ENCODE peak calls at places on chromosomes 13 and 19, in five cellular contexts. One of them, this sample, is unnamed.

GRCh38 chr13:67235265-67235664 is 5.1 kb upstream of the PCDH9 start:
- DNase-seq in hepatocyte: no peak
- DNase-seq in mesenchymal stem cell: no peak
- DNase-seq in mammary epithelial cell: no peak
- DNase-seq in H1: no peak
- DNase-seq in this sample: no peak

GRCh38 chr19:12647490-12648071 is 19.0 kb downstream of the MAN2B1 start:
- DNase-seq in hepatocyte: peak; percentile 66
- DNase-seq in mesenchymal stem cell: no peak
- DNase-seq in mammary epithelial cell: no peak
- DNase-seq in H1: peak; percentile 80
- DNase-seq in this sample: no peak

GRCh38 chr13:76286178-76286577 is 600.0 kb downstream of the KCTD12 start:
- DNase-seq in hepatocyte: no peak
- DNase-seq in mesenchymal stem cell: peak; percentile 38
- DNase-seq in mammary epithelial cell: no peak
- DNase-seq in H1: no peak
- DNase-seq in this sample: peak; percentile 50

GRCh38 chr13:25286308-25286968 is 850 bp downstream of the MTMR6 start:
- DNase-seq in hepatocyte: peak; percentile 46
- DNase-seq in mesenchymal stem cell: peak; percentile 76
- DNase-seq in mammary epithelial cell: peak; percentile 44
- DNase-seq in H1: no peak
- DNase-seq in this sample: peak; percentile 58

GRCh38 chr19:13557756-13558398 is 51.6 kb upstream of the CACNA1A start:
- DNase-seq in hepatocyte: no peak
- DNase-seq in mesenchymal stem cell: no peak
- DNase-seq in mammary epithelial cell: peak; percentile 11
- DNase-seq in H1: no peak
- DNase-seq in this sample: no peak

GRCh38 chr19:58033741-58034475 is at the start of gene ZSCAN1:
- DNase-seq in hepatocyte: peak; percentile 97
- DNase-seq in mesenchymal stem cell: peak; percentile 75
- DNase-seq in mammary epithelial cell: peak; percentile 11
- DNase-seq in H1: peak; percentile 70
- DNase-seq in this sample: peak; percentile 41

GRCh38 chr19:10567696-10568443 is 909 bp downstream of the CDKN2D start:
- DNase-seq in hepatocyte: no peak
- DNase-seq in mesenchymal stem cell: peak; percentile 33
- DNase-seq in mammary epithelial cell: no peak
- DNase-seq in H1: no peak
- DNase-seq in this sample: no peak

GRCh38 chr19:13005861-13006370 is 10.6 kb downstream of the NFIX start:
- DNase-seq in hepatocyte: no peak
- DNase-seq in mesenchymal stem cell: no peak
- DNase-seq in mammary epithelial cell: no peak
- DNase-seq in H1: no peak
- DNase-seq in this sample: no peak

GRCh38 chr19:45901912-45902650 is at the start of gene MYPOP:
- DNase-seq in hepatocyte: peak; percentile 57
- DNase-seq in mesenchymal stem cell: peak; percentile 32
- DNase-seq in mammary epithelial cell: no peak
- DNase-seq in H1: no peak
- DNase-seq in this sample: no peak

GRCh38 chr13:33249066-33249465 is 36.5 kb downstream of the STARD13 start:
- DNase-seq in hepatocyte: no peak
- DNase-seq in mesenchymal stem cell: peak; percentile 47
- DNase-seq in mammary epithelial cell: peak; percentile 74
- DNase-seq in H1: no peak
- DNase-seq in this sample: peak; percentile 81

GRCh38 chr13:64591981-64592380 is 2638.2 kb downstream of the PCDH9 start:
- DNase-seq in hepatocyte: no peak
- DNase-seq in mesenchymal stem cell: peak; percentile 32
- DNase-seq in mammary epithelial cell: peak; percentile 26
- DNase-seq in H1: no peak
- DNase-seq in this sample: peak; percentile 61

DNA sequence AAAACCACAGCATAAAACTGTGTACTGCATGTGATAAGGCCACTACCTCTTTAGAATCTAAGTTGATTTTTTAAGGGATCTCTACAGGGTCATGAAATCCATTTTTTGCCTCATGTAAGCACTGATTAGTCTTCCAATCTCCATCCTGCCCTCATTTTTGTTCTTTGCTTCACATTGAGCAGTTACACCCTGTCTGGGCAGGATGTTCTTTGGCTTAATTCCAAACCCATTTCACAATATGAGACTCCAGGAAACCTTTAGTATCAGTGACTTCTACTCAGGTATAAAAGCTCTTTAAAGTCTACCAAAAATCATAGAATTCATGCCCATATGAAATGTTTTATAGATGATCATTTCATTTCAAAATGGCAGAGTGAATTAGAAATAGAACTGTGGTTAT is 592.6 kb downstream of the TBC1D4 start:
- DNase-seq in hepatocyte: no peak
- DNase-seq in mesenchymal stem cell: peak; percentile 36
- DNase-seq in mammary epithelial cell: peak; percentile 81
- DNase-seq in H1: no peak
- DNase-seq in this sample: no peak
- H3K4me2 ChIP-seq in hepatocyte: no peak overlapping the region
- H3K4me2 ChIP-seq in mesenchymal stem cell: no peak overlapping the region
- H3K4me2 ChIP-seq in mammary epithelial cell: peak overlapping the region; percentile 23
- H3K4me2 ChIP-seq in H1: no peak overlapping the region
- H3K4me2 ChIP-seq in this sample: no peak overlapping the region

DNA sequence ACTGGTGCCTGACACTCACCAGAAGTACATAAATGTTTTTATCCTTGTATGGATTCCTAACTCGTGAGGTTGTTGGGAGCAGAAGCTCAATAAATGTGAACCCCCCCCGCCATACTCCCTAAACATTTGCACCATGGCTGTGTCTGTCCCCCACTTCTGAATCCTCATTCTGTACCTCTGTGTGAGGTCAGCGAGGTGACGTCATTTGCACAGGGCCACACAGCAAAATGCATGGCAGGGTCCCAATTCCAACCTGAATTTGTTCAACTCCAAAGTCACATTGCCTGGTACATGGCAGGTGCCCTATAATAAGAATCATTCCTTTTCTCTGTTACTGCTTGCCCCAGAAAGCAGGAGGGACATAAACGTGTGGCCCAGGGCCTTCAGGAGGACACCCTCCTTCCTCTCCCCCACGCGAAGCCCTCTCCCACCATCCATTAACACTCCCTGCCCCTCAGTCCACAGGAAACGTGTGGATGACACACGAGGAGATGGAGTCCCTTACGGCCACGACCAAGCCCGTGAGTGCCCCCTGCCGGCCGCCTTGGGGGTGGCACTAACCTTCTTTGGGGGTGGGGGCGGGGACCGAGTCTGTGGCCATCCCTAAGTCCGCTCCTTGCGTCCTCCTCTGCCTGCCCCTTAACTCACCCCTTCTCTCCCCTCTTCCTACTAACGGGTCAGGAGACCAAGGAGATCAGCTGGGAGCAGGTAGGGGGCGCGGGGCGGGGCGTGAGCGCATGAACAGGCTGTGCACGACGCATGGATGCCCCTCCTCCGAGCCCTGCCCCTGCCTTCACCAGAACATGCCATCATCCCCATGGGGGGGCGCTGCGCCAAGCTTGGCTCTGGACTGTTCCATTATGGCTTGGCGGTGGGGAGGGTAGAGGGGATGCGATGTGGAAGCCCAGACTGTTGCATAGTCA is 9.4 kb downstream of the HRC start:
- DNase-seq in hepatocyte: peak; percentile 78
- DNase-seq in mesenchymal stem cell: peak; percentile 83
- DNase-seq in mammary epithelial cell: peak; percentile 47
- DNase-seq in H1: no peak
- DNase-seq in this sample: peak; percentile 71
- H3K4me2 ChIP-seq in hepatocyte: peak overlapping the region; percentile 72
- H3K4me2 ChIP-seq in mesenchymal stem cell: peak overlapping the region; percentile 4
- H3K4me2 ChIP-seq in mammary epithelial cell: peak overlapping the region; percentile 43
- H3K4me2 ChIP-seq in H1: peak overlapping the region; percentile 27
- H3K4me2 ChIP-seq in this sample: peak overlapping the region; percentile 87

DNA sequence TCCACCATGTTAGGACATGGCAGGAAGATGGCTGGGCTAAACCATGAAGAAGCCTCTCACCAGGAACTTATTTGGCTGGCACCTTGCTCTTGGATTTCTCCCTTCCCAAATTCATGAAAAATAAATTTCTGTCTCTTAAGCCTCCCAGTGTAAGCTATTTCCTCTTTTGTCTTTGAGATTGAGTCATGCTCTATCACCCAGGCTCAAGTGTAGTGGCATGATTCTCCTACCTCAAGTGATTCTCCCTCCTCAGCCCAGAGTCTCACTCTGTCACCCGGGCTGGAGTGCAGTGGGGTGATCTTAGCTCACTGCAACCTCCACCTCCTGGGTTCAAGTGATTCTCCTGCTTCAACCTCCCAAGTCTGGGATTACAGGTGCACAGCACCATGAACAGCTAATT is 12.6 kb downstream of the ZNF888 start:
- DNase-seq in hepatocyte: no peak
- DNase-seq in mesenchymal stem cell: no peak
- DNase-seq in mammary epithelial cell: no peak
- DNase-seq in H1: no peak
- DNase-seq in this sample: no peak
- H3K4me2 ChIP-seq in hepatocyte: no peak overlapping the region
- H3K4me2 ChIP-seq in mesenchymal stem cell: no peak overlapping the region
- H3K4me2 ChIP-seq in mammary epithelial cell: no peak overlapping the region
- H3K4me2 ChIP-seq in H1: no peak overlapping the region
- H3K4me2 ChIP-seq in this sample: no peak overlapping the region

DNA sequence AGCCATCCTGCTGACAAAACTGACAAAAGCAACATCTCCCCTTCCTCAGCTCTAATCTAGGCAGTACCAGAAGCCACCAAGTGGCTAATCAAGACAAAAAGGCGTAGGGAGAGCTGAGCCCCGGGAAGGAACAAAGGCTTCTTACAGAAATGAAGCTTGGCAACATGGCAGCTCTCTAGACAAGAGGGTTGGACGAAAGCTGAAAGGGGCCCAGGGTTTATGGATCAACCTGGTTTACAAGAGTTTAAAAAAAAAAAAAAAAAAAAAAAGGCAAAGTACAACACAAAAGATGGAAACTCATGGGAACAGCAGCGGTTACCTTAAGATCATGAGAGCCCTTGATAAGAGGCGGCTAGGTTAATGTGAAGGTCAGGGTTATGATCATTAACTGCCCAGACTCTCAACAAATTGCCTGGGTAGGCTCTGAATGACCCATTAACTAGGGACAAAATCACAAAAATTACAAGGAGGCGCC is 14.0 kb downstream of the ZC3H4 start:
- DNase-seq in hepatocyte: no peak
- DNase-seq in mesenchymal stem cell: no peak
- DNase-seq in mammary epithelial cell: no peak
- DNase-seq in H1: no peak
- DNase-seq in this sample: no peak
- H3K4me2 ChIP-seq in hepatocyte: peak overlapping the region; percentile 48
- H3K4me2 ChIP-seq in mesenchymal stem cell: no peak overlapping the region
- H3K4me2 ChIP-seq in mammary epithelial cell: no peak overlapping the region
- H3K4me2 ChIP-seq in H1: no peak overlapping the region
- H3K4me2 ChIP-seq in this sample: no peak overlapping the region

This sample was measured in IMR-90.